ENCODE peak calls at places on chromosome 19, in nine cellular contexts. A is fibroblast of lung; X is putamen; Z is WTC11; I is mucosa of gallbladder; P is activated T-cell treated with anti-CD3 and anti-CD28 coated beads, Interleukin-2, amount 50 U/mL, for 72 hours; W is NCI-H774; F is astrocyte of the hippocampus; R is testis. L is an unnamed sample.

GRCh38 chr19:51136333-51136732 is 5.8 kb upstream of the SIGLEC7 start:
- DNase-seq in A (no peak), P (no peak), X (no peak), F (no peak), W (no peak), Z (no peak), R (no peak), I (no peak), L (no peak)

GRCh38 chr19:2166741-2167738 is 3.3 kb downstream of the DOT1L start:
- DNase-seq in W (peak; percentile 31), R (peak; percentile 84), X (peak; percentile 49), A (peak; percentile 78), P (no peak), Z (no peak), F (peak; percentile 84), I (peak; percentile 82), L (peak; percentile 91)

GRCh38 chr19:46404039-46404883 is 9.1 kb downstream of the CCDC8 start:
- DNase-seq in R (peak; percentile 87), F (no peak), X (no peak), P (no peak), A (peak; percentile 56), W (no peak), I (peak; percentile 64), Z (peak; percentile 73), L (peak; percentile 62)

GRCh38 chr19:35318679-35319448 is 10.1 kb upstream of the CD22 start:
- DNase-seq in X (peak; percentile 74), Z (no peak), A (peak; percentile 29), W (no peak), F (peak; percentile 35), P (peak; percentile 26), R (peak; percentile 83), I (peak; percentile 74), L (peak; percentile 72)

GRCh38 chr19:32357720-32358119 is 12.3 kb downstream of the ZNF507 start:
- DNase-seq in X (no peak), W (no peak), I (no peak), A (no peak), P (no peak), Z (no peak), R (no peak), F (no peak), L (no peak)

GRCh38 chr19:16605552-16605951 is 22.5 kb downstream of the MED26 start:
- DNase-seq in A (no peak), R (no peak), P (no peak), W (no peak), Z (no peak), F (peak; percentile 16), X (no peak), I (no peak), L (peak; percentile 74)

GRCh38 chr19:28960986-28961705 is 251.8 kb downstream of the UQCRFS1 start:
- DNase-seq in R (no peak), W (no peak), X (no peak), I (no peak), A (peak; percentile 6), Z (no peak), P (no peak), F (peak; percentile 3), L (no peak)

GRCh38 chr19:49553451-49554271 is 25.9 kb downstream of the RCN3 start:
- DNase-seq in R (no peak), W (no peak), F (peak; percentile 58), X (no peak), P (peak; percentile 62), Z (no peak), I (no peak), A (peak; percentile 82), L (no peak)

GRCh38 chr19:48918801-48919247 is 14.7 kb upstream of the DHDH start:
- DNase-seq in R (peak; percentile 75), I (no peak), P (no peak), X (no peak), W (no peak), A (no peak), Z (peak; percentile 81), F (peak; percentile 25), L (peak; percentile 46)

GRCh38 chr19:10219678-10220077 is 11.5 kb downstream of the S1PR2 start:
- DNase-seq in X (no peak), W (no peak), R (no peak), A (peak; percentile 44), Z (peak; percentile 57), P (peak; percentile 17), I (no peak), F (peak; percentile 71), L (no peak)

GRCh38 chr19:2582984-2583956 is 107.3 kb downstream of the GADD45B start:
- DNase-seq in F (no peak), R (no peak), W (no peak), Z (no peak), X (no peak), A (no peak), P (no peak), I (no peak), L (no peak)

GRCh38 chr19:1266818-1267440 is 2.2 kb upstream of the CIRBP start:
- DNase-seq in P (peak; percentile 91), Z (peak; percentile 79), X (no peak), A (no peak), R (peak; percentile 60), W (peak; percentile 50), F (peak; percentile 87), I (peak; percentile 74), L (peak; percentile 91)

GRCh38 chr19:48630289-48631036 is 6.7 kb downstream of the DBP start:
- DNase-seq in F (peak; percentile 72), P (no peak), Z (peak; percentile 72), R (peak; percentile 92), I (peak; percentile 81), W (no peak), A (peak; percentile 58), X (no peak), L (peak; percentile 94)

GRCh38 chr19:48859711-48860572 is 8.5 kb downstream of the PLEKHA4 start:
- DNase-seq in P (no peak), R (peak; percentile 64), Z (peak; percentile 82), A (no peak), I (peak; percentile 92), F (no peak), W (no peak), X (no peak), L (no peak)

GRCh38 chr19:29376855-29377354 is 148.9 kb upstream of the VSTM2B start:
- DNase-seq in P (no peak), X (no peak), F (no peak), I (peak; percentile 6), A (no peak), Z (no peak), R (no peak), W (no peak), L (no peak)

L was measured in right cardiac atrium.